ENCODE peak calls at places on chromosomes 6 and 20, in seven cellular contexts. Q is hypothalamus, H is fibroblast of mammary gland, Y is HFF-Myc, Z is psoas muscle, O is tibial artery, J is BE2C. E is an unnamed sample.
A peak's percentile ranks its signal among the peaks of the same experiment; 100 is the strongest.

GRCh38 chr20:11168026-11168425 is 494.2 kb upstream of the JAG1 start:
- DNase-seq in Q (no peak), H (peak; percentile 51), Y (no peak), Z (no peak), O (no peak), J (no peak), E (no peak)

GRCh38 chr6:41199427-41200246 is 1.3 kb downstream of the TREML2 start:
- DNase-seq in Q (no peak), H (no peak), Y (no peak), Z (no peak), O (no peak), J (no peak), E (no peak)

GRCh38 chr20:3199976-3200755 is 4.3 kb downstream of the DDRGK1 start:
- DNase-seq in Q (no peak), H (no peak), Y (no peak), Z (no peak), O (no peak), J (no peak), E (no peak)

GRCh38 chr6:144912474-144912873 is 627.3 kb downstream of the UTRN start:
- DNase-seq in Q (no peak), H (peak; percentile 91), Y (peak; percentile 72), Z (no peak), O (no peak), J (no peak), E (no peak)

GRCh38 chr20:49888341-49889244 is 26.7 kb downstream of the SPATA2 start:
- DNase-seq in Q (peak; percentile 90), H (peak; percentile 54), Y (no peak), Z (no peak), O (peak; percentile 72), J (peak; percentile 68), E (no peak)

GRCh38 chr6:11848852-11849731 is 70.5 kb upstream of the ADTRP start:
- DNase-seq in Q (no peak), H (peak; percentile 10), Y (no peak), Z (no peak), O (no peak), J (no peak), E (no peak)

GRCh38 chr6:4351857-4352669 is 216.7 kb upstream of the ECI2 start:
- DNase-seq in Q (peak; percentile 63), H (peak; percentile 94), Y (no peak), Z (peak; percentile 86), O (peak; percentile 89), J (no peak), E (peak; percentile 90)

GRCh38 chr6:113672691-113673149 is 184.4 kb upstream of the MARCKS start:
- DNase-seq in Q (peak; percentile 8), H (peak; percentile 54), Y (no peak), Z (peak; percentile 56), O (peak; percentile 77), J (peak; percentile 40), E (peak; percentile 67)

GRCh38 chr6:16670183-16670582 is 91.1 kb downstream of the ATXN1 start:
- DNase-seq in Q (peak; percentile 13), H (peak; percentile 68), Y (no peak), Z (peak; percentile 20), O (no peak), J (no peak), E (no peak)

GRCh38 chr6:27687154-27688013 is 214.5 kb upstream of the ZNF184 start:
- DNase-seq in Q (peak; percentile 74), H (peak; percentile 75), Y (peak; percentile 75), Z (peak; percentile 43), O (peak; percentile 71), J (peak; percentile 95), E (no peak)

GRCh38 chr20:4581838-4582237 is 139.9 kb upstream of the PRND start:
- DNase-seq in Q (no peak), H (no peak), Y (no peak), Z (no peak), O (no peak), J (no peak), E (no peak)

GRCh38 chr20:4957939-4958362 is 43.4 kb downstream of the SLC23A2 start:
- DNase-seq in Q (no peak), H (peak; percentile 31), Y (no peak), Z (no peak), O (no peak), J (no peak), E (no peak)

GRCh38 chr6:13696226-13696625 is 15.4 kb downstream of the RANBP9 start:
- DNase-seq in Q (no peak), H (peak; percentile 83), Y (peak; percentile 38), Z (no peak), O (no peak), J (no peak), E (no peak)

GRCh38 chr6:79385893-79386292 is 151.3 kb downstream of the LCA5 start:
- DNase-seq in Q (no peak), H (peak; percentile 41), Y (no peak), Z (no peak), O (no peak), J (no peak), E (no peak)

GRCh38 chr20:44017905-44018683 is 103.4 kb downstream of the TOX2 start:
- DNase-seq in Q (no peak), H (peak; percentile 87), Y (peak; percentile 78), Z (no peak), O (peak; percentile 80), J (peak; percentile 86), E (peak; percentile 83)

GRCh38 chr20:48733296-48733790 is 94.5 kb downstream of the PREX1 start:
- DNase-seq in Q (no peak), H (no peak), Y (no peak), Z (no peak), O (no peak), J (no peak), E (no peak)

GRCh38 chr6:41277644-41278043 is 8.8 kb downstream of the TREM1 start:
- DNase-seq in Q (no peak), H (no peak), Y (no peak), Z (no peak), O (no peak), J (no peak), E (no peak)

GRCh38 chr6:53280207-53280606 is 68.5 kb downstream of the ELOVL5 start:
- DNase-seq in Q (no peak), H (no peak), Y (no peak), Z (no peak), O (no peak), J (no peak), E (no peak)

GRCh38 chr6:14518515-14519217 is 401.1 kb downstream of the CD83 start:
- DNase-seq in Q (no peak), H (peak; percentile 89), Y (peak; percentile 79), Z (no peak), O (no peak), J (peak; percentile 59), E (no peak)

GRCh38 chr6:13980534-13980933 is 55.8 kb downstream of the RNF182 start:
- DNase-seq in Q (no peak), H (no peak), Y (no peak), Z (no peak), O (no peak), J (no peak), E (no peak)

GRCh38 chr20:37647946-37648345 is 45.9 kb upstream of the CTNNBL1 start:
- DNase-seq in Q (no peak), H (no peak), Y (no peak), Z (no peak), O (no peak), J (no peak), E (no peak)

GRCh38 chr20:20594171-20594530 is 118.3 kb downstream of the RALGAPA2 start:
- DNase-seq in Q (no peak), H (peak; percentile 46), Y (no peak), Z (no peak), O (no peak), J (no peak), E (no peak)

GRCh38 chr6:21593412-21593926 is at the start of gene SOX4:
- DNase-seq in Q (peak; percentile 79), H (peak; percentile 93), Y (peak; percentile 97), Z (peak; percentile 89), O (peak; percentile 93), J (peak; percentile 98), E (peak; percentile 96)

GRCh38 chr20:8156603-8157079 is 24.6 kb downstream of the PLCB1 start:
- DNase-seq in Q (no peak), H (peak; percentile 39), Y (no peak), Z (no peak), O (no peak), J (no peak), E (no peak)

GRCh38 chr20:57835462-57836455 is 125.9 kb upstream of the PMEPA1 start:
- DNase-seq in Q (no peak), H (no peak), Y (no peak), Z (no peak), O (peak; percentile 33), J (no peak), E (no peak)

GRCh38 chr6:25449774-25450173 is 170.6 kb downstream of the CARMIL1 start:
- DNase-seq in Q (peak; percentile 1), H (no peak), Y (no peak), Z (no peak), O (no peak), J (peak; percentile 47), E (no peak)

GRCh38 chr6:131368077-131368911 is 204.7 kb upstream of the ARG1 start:
- DNase-seq in Q (no peak), H (peak; percentile 47), Y (no peak), Z (peak; percentile 20), O (peak; percentile 72), J (no peak), E (no peak)

GRCh38 chr6:7471171-7471570 is 70.3 kb upstream of the DSP start:
- DNase-seq in Q (no peak), H (no peak), Y (no peak), Z (no peak), O (no peak), J (no peak), E (no peak)

GRCh38 chr20:42219005-42219404 is 600.8 kb upstream of the CHD6 start:
- DNase-seq in Q (no peak), H (no peak), Y (no peak), Z (no peak), O (no peak), J (no peak), E (no peak)

GRCh38 chr6:64803470-64804166 is 903.4 kb downstream of the EYS start:
- DNase-seq in Q (no peak), H (no peak), Y (no peak), Z (no peak), O (no peak), J (no peak), E (no peak)

GRCh38 chr20:52996130-52996529 is 24.0 kb downstream of the TSHZ2 start:
- DNase-seq in Q (no peak), H (no peak), Y (no peak), Z (no peak), O (no peak), J (no peak), E (no peak)

GRCh38 chr6:126535585-126535984 is 195.7 kb downstream of the CENPW start:
- DNase-seq in Q (no peak), H (no peak), Y (no peak), Z (no peak), O (no peak), J (no peak), E (no peak)

GRCh38 chr20:41027872-41028358 is 707 bp upstream of the TOP1 start:
- DNase-seq in Q (no peak), H (no peak), Y (no peak), Z (no peak), O (no peak), J (no peak), E (no peak)

GRCh38 chr6:154605207-154605877 is 94.9 kb upstream of the CNKSR3 start:
- DNase-seq in Q (no peak), H (no peak), Y (no peak), Z (no peak), O (no peak), J (no peak), E (no peak)

GRCh38 chr20:46204594-46205205 is 86.6 kb downstream of the CD40 start:
- DNase-seq in Q (no peak), H (no peak), Y (no peak), Z (no peak), O (no peak), J (no peak), E (no peak)

GRCh38 chr20:16490696-16491095 is 82.6 kb downstream of the KIF16B start:
- DNase-seq in Q (no peak), H (no peak), Y (no peak), Z (no peak), O (no peak), J (no peak), E (no peak)

GRCh38 chr20:3777726-3778629 is 3.3 kb downstream of the SPEF1 start:
- DNase-seq in Q (no peak), H (peak; percentile 41), Y (no peak), Z (peak; percentile 63), O (peak; percentile 85), J (peak; percentile 67), E (no peak)

GRCh38 chr20:57109151-57109953 is 157.1 kb downstream of the BMP7 start:
- DNase-seq in Q (no peak), H (no peak), Y (no peak), Z (peak; percentile 25), O (no peak), J (no peak), E (no peak)

E was measured in ascending aorta.